ENCODE peak calls at places on chromosomes 1 and 21, in five cellular contexts. P is heart right ventricle; F is HCT116; O is right cardiac atrium; D is stimulated activated naive CD8-positive, alpha-beta T cell treated with anti-CD3 and anti-CD28 coated beads, Interleukin-15, amount 100 ng/mL, for 72 hours. G is an unnamed sample.

GRCh38 chr1:75708910-75709309 is 15.6 kb upstream of the ACADM start:
- ATAC-seq in F (no peak), O (no peak), P (no peak), D (no peak), G (peak)

GRCh38 chr1:234722904-234723588 is 113.1 kb upstream of the IRF2BP2 start:
- ATAC-seq in P (peak), O (peak), D (peak), F (peak), G (peak)

GRCh38 chr1:149885364-149886111 is 13.8 kb upstream of the BOLA1 start:
- ATAC-seq in P (peak), O (peak), D (peak), F (peak), G (peak)

GRCh38 chr1:25096307-25097150 is 135.8 kb downstream of the SYF2 start:
- ATAC-seq in D (no peak), O (no peak), P (no peak), F (no peak), G (no peak)

GRCh38 chr1:22450421-22451021 is 1.1 kb upstream of the ZBTB40 start:
- ATAC-seq in P (no peak), F (no peak), D (no peak), O (no peak), G (no peak)

GRCh38 chr1:151723726-151724370 is 2.5 kb downstream of the RIIAD1 start:
- ATAC-seq in F (no peak), D (no peak), P (no peak), O (no peak), G (peak)

GRCh38 chr1:89754518-89754917 is 66.3 kb upstream of the LRRC8D start:
- ATAC-seq in D (peak), F (no peak), P (no peak), O (peak), G (no peak)

GRCh38 chr1:89652373-89652772 is 19.5 kb downstream of the LRRC8C start:
- ATAC-seq in P (no peak), D (peak), F (no peak), O (no peak), G (no peak)

GRCh38 chr1:2233997-2234761 is 6.1 kb downstream of the SKI start:
- ATAC-seq in F (no peak), D (peak), O (peak), P (peak), G (peak)

GRCh38 chr21:14547834-14548513 is 1.9 kb upstream of the SAMSN1 start:
- ATAC-seq in D (peak), O (no peak), F (no peak), P (no peak), G (no peak)

GRCh38 chr1:25621876-25622275 is 5.3 kb downstream of the MAN1C1 start:
- ATAC-seq in O (no peak), F (no peak), P (no peak), D (peak), G (no peak)

GRCh38 chr1:164640673-164641352 is 81.8 kb downstream of the PBX1 start:
- ATAC-seq in O (no peak), P (peak), F (no peak), D (no peak), G (peak)

GRCh38 chr1:48362901-48363300 is 109.1 kb downstream of the SPATA6 start:
- ATAC-seq in O (no peak), F (no peak), P (no peak), D (no peak), G (no peak)

GRCh38 chr1:31010081-31010989 is 55.2 kb downstream of the PUM1 start:
- ATAC-seq in F (peak), D (peak), O (peak), P (no peak), G (peak)

GRCh38 chr1:39508857-39509305 is 17.4 kb downstream of the BMP8A start:
- ATAC-seq in D (peak), P (peak), F (no peak), O (peak), G (no peak)

GRCh38 chr1:50424045-50424939 is 1.0 kb upstream of the DMRTA2 start:
- ATAC-seq in O (no peak), P (no peak), F (no peak), D (peak), G (no peak)

GRCh38 chr1:84539972-84540371 is 33.6 kb upstream of the GNG5 start:
- ATAC-seq in P (no peak), O (no peak), D (no peak), F (no peak), G (no peak)

GRCh38 chr1:51512611-51513010 is 6.5 kb downstream of the EPS15 start:
- ATAC-seq in F (no peak), P (no peak), D (no peak), O (no peak), G (no peak)

GRCh38 chr21:45137612-45137937 is 63.2 kb downstream of the ADARB1 start:
- ATAC-seq in O (no peak), D (no peak), P (no peak), F (no peak), G (no peak)

G was measured in esophagus mucosa.